ENCODE peak calls at places on chromosomes 13 and 19, in eight cellular contexts. One of them, this sample, is unnamed.

GRCh38 chr13:45728759-45729158 is 26.6 kb downstream of the CBY2 start:
- DNase-seq in cardiac muscle cell: peak; percentile 7
- DNase-seq in heart right ventricle: no peak
- DNase-seq in tibial nerve: no peak
- DNase-seq in Peyer's patch: no peak
- DNase-seq in CD8-positive, alpha-beta T cell: no peak
- DNase-seq in lower lobe of right lung: no peak
- DNase-seq in stomach: no peak
- DNase-seq in this sample: no peak

GRCh38 chr19:35168261-35168660 is 13.7 kb downstream of the FXYD5 start:
- DNase-seq in cardiac muscle cell: no peak
- DNase-seq in heart right ventricle: no peak
- DNase-seq in tibial nerve: no peak
- DNase-seq in Peyer's patch: no peak
- DNase-seq in CD8-positive, alpha-beta T cell: no peak
- DNase-seq in lower lobe of right lung: no peak
- DNase-seq in stomach: no peak
- DNase-seq in this sample: no peak

GRCh38 chr19:644789-645188 is 5.1 kb downstream of the FGF22 start:
- DNase-seq in cardiac muscle cell: no peak
- DNase-seq in heart right ventricle: no peak
- DNase-seq in tibial nerve: no peak
- DNase-seq in Peyer's patch: no peak
- DNase-seq in CD8-positive, alpha-beta T cell: no peak
- DNase-seq in lower lobe of right lung: no peak
- DNase-seq in stomach: no peak
- DNase-seq in this sample: no peak

GRCh38 chr19:35207391-35207871 is 21.1 kb downstream of the FAM187B start:
- DNase-seq in cardiac muscle cell: no peak
- DNase-seq in heart right ventricle: no peak
- DNase-seq in tibial nerve: no peak
- DNase-seq in Peyer's patch: no peak
- DNase-seq in CD8-positive, alpha-beta T cell: peak; percentile 60
- DNase-seq in lower lobe of right lung: no peak
- DNase-seq in stomach: no peak
- DNase-seq in this sample: no peak

GRCh38 chr13:21240586-21240985 is 64.1 kb downstream of the MRPL57 start:
- DNase-seq in cardiac muscle cell: peak; percentile 59
- DNase-seq in heart right ventricle: no peak
- DNase-seq in tibial nerve: no peak
- DNase-seq in Peyer's patch: no peak
- DNase-seq in CD8-positive, alpha-beta T cell: no peak
- DNase-seq in lower lobe of right lung: no peak
- DNase-seq in stomach: no peak
- DNase-seq in this sample: no peak

GRCh38 chr13:95256086-95256485 is 45.2 kb downstream of the ABCC4 start:
- DNase-seq in cardiac muscle cell: peak; percentile 84
- DNase-seq in heart right ventricle: no peak
- DNase-seq in tibial nerve: no peak
- DNase-seq in Peyer's patch: no peak
- DNase-seq in CD8-positive, alpha-beta T cell: no peak
- DNase-seq in lower lobe of right lung: no peak
- DNase-seq in stomach: no peak
- DNase-seq in this sample: no peak

GRCh38 chr13:38024431-38024830 is 154.9 kb upstream of the TRPC4 start:
- DNase-seq in cardiac muscle cell: peak; percentile 5
- DNase-seq in heart right ventricle: no peak
- DNase-seq in tibial nerve: no peak
- DNase-seq in Peyer's patch: no peak
- DNase-seq in CD8-positive, alpha-beta T cell: no peak
- DNase-seq in lower lobe of right lung: no peak
- DNase-seq in stomach: no peak
- DNase-seq in this sample: no peak

GRCh38 chr13:97018029-97018819 is 23.9 kb upstream of the OXGR1 start:
- DNase-seq in cardiac muscle cell: peak; percentile 75
- DNase-seq in heart right ventricle: no peak
- DNase-seq in tibial nerve: peak; percentile 41
- DNase-seq in Peyer's patch: no peak
- DNase-seq in CD8-positive, alpha-beta T cell: peak; percentile 21
- DNase-seq in lower lobe of right lung: no peak
- DNase-seq in stomach: no peak
- DNase-seq in this sample: no peak

GRCh38 chr13:24168980-24169379 is 8.5 kb downstream of the SPATA13 start:
- DNase-seq in cardiac muscle cell: no peak
- DNase-seq in heart right ventricle: no peak
- DNase-seq in tibial nerve: no peak
- DNase-seq in Peyer's patch: no peak
- DNase-seq in CD8-positive, alpha-beta T cell: no peak
- DNase-seq in lower lobe of right lung: no peak
- DNase-seq in stomach: no peak
- DNase-seq in this sample: no peak

GRCh38 chr13:100544866-100545683 is 43.5 kb downstream of the GGACT start:
- DNase-seq in cardiac muscle cell: no peak
- DNase-seq in heart right ventricle: peak; percentile 68
- DNase-seq in tibial nerve: no peak
- DNase-seq in Peyer's patch: no peak
- DNase-seq in CD8-positive, alpha-beta T cell: no peak
- DNase-seq in lower lobe of right lung: peak; percentile 78
- DNase-seq in stomach: peak; percentile 59
- DNase-seq in this sample: no peak

GRCh38 chr13:28568286-28568685 is 73.4 kb upstream of the FLT1 start:
- DNase-seq in cardiac muscle cell: peak; percentile 55
- DNase-seq in heart right ventricle: peak; percentile 77
- DNase-seq in tibial nerve: peak; percentile 34
- DNase-seq in Peyer's patch: no peak
- DNase-seq in CD8-positive, alpha-beta T cell: no peak
- DNase-seq in lower lobe of right lung: peak; percentile 67
- DNase-seq in stomach: peak; percentile 54
- DNase-seq in this sample: no peak

GRCh38 chr13:113742000-113742441 is 17.0 kb upstream of the TMEM255B start:
- DNase-seq in cardiac muscle cell: peak; percentile 50
- DNase-seq in heart right ventricle: no peak
- DNase-seq in tibial nerve: peak; percentile 48
- DNase-seq in Peyer's patch: no peak
- DNase-seq in CD8-positive, alpha-beta T cell: peak; percentile 37
- DNase-seq in lower lobe of right lung: peak; percentile 70
- DNase-seq in stomach: peak; percentile 40
- DNase-seq in this sample: no peak

GRCh38 chr19:4098493-4098892 is 25.4 kb downstream of the MAP2K2 start:
- DNase-seq in cardiac muscle cell: no peak
- DNase-seq in heart right ventricle: peak; percentile 81
- DNase-seq in tibial nerve: no peak
- DNase-seq in Peyer's patch: no peak
- DNase-seq in CD8-positive, alpha-beta T cell: no peak
- DNase-seq in lower lobe of right lung: no peak
- DNase-seq in stomach: no peak
- DNase-seq in this sample: no peak

GRCh38 chr13:109281823-109282239 is 504.6 kb downstream of the IRS2 start:
- DNase-seq in cardiac muscle cell: no peak
- DNase-seq in heart right ventricle: no peak
- DNase-seq in tibial nerve: no peak
- DNase-seq in Peyer's patch: no peak
- DNase-seq in CD8-positive, alpha-beta T cell: no peak
- DNase-seq in lower lobe of right lung: no peak
- DNase-seq in stomach: no peak
- DNase-seq in this sample: no peak

GRCh38 chr13:99425485-99426341 is 75.6 kb upstream of the TM9SF2 start:
- DNase-seq in cardiac muscle cell: no peak
- DNase-seq in heart right ventricle: no peak
- DNase-seq in tibial nerve: no peak
- DNase-seq in Peyer's patch: peak; percentile 84
- DNase-seq in CD8-positive, alpha-beta T cell: peak; percentile 62
- DNase-seq in lower lobe of right lung: no peak
- DNase-seq in stomach: peak; percentile 37
- DNase-seq in this sample: no peak

GRCh38 chr19:18362934-18363542 is 22.6 kb downstream of the PGPEP1 start:
- DNase-seq in cardiac muscle cell: peak; percentile 38
- DNase-seq in heart right ventricle: no peak
- DNase-seq in tibial nerve: no peak
- DNase-seq in Peyer's patch: no peak
- DNase-seq in CD8-positive, alpha-beta T cell: no peak
- DNase-seq in lower lobe of right lung: no peak
- DNase-seq in stomach: no peak
- DNase-seq in this sample: no peak

GRCh38 chr19:47153266-47153665 is 22.6 kb downstream of the SAE1 start:
- DNase-seq in cardiac muscle cell: no peak
- DNase-seq in heart right ventricle: no peak
- DNase-seq in tibial nerve: no peak
- DNase-seq in Peyer's patch: no peak
- DNase-seq in CD8-positive, alpha-beta T cell: no peak
- DNase-seq in lower lobe of right lung: no peak
- DNase-seq in stomach: no peak
- DNase-seq in this sample: no peak

GRCh38 chr19:9009935-9010651 is at the start of gene MUC16:
- DNase-seq in cardiac muscle cell: no peak
- DNase-seq in heart right ventricle: no peak
- DNase-seq in tibial nerve: no peak
- DNase-seq in Peyer's patch: no peak
- DNase-seq in CD8-positive, alpha-beta T cell: no peak
- DNase-seq in lower lobe of right lung: no peak
- DNase-seq in stomach: no peak
- DNase-seq in this sample: no peak

DNA sequence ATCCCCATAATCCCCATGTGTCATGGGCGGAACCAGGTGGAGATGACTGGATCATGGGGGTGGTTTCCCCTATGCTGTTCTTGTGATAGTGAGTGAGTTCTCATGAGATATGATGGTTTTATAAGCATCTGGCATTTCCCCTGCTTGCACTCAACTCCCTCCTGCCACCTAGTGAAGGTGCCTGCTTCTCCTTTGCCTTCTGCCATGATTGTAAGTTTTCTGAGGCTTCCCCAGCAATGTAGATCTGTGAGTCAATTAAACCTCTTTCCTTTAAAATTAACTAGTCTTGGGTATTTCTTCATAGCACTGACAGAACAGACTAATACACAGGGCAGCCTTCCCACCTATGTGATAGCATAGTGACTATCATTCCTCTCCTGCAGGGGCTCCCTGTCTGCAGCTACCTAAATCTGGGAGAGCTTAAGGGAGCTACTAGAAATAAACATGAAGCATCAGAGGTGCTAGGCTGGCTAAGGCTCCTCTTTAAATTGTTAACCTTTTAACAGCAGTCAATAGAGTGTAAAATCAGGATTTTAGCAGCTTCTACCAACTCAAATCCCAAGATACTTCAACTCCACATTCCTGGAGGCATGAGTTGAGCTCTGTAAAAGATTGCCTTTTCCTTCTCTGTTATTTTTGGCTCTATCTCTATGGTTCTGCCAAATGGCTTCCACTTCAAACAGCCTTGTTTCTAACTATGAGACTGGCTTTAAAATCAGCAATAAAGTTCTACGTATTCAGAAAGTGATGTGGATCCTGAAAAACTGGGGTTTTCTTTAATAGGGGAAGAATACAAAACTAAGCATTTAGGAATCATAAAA is 112.3 kb downstream of the VWA8 start:
- DNase-seq in cardiac muscle cell: peak; percentile 56
- DNase-seq in heart right ventricle: no peak
- DNase-seq in tibial nerve: no peak
- DNase-seq in Peyer's patch: no peak
- DNase-seq in CD8-positive, alpha-beta T cell: no peak
- DNase-seq in lower lobe of right lung: no peak
- DNase-seq in stomach: no peak
- DNase-seq in this sample: no peak
- TF ChIP-seq CTCF in cardiac muscle cell: peak; percentile 5
- TF ChIP-seq CTCF in heart right ventricle: peak; percentile 10
- TF ChIP-seq CTCF in tibial nerve: no peak
- TF ChIP-seq CTCF in Peyer's patch: no peak
- TF ChIP-seq CTCF in CD8-positive, alpha-beta T cell: no peak
- TF ChIP-seq CTCF in lower lobe of right lung: no peak
- TF ChIP-seq CTCF in stomach: no peak
- TF ChIP-seq CTCF in this sample: no peak

DNA sequence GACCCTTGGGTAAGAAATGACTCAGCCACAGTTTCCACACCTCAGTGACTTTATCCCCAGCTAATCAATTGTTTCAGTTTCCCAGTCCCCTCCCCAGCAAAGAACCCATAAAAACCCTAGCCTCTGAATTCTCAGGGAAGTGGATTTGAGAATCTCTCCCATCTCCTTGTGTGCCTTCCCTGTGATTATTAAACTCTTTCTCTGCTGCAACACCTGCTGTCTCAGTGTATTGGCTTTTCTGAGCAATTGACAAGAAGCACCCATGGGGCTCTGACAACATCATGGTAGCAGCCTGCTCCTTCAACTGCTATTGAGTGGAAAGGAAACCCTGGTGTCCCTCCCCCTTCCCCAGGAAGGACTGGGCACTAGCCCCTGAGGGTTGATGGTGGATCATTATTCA is 73.7 kb downstream of the UQCRFS1 start:
- DNase-seq in cardiac muscle cell: no peak
- DNase-seq in heart right ventricle: no peak
- DNase-seq in tibial nerve: no peak
- DNase-seq in Peyer's patch: no peak
- DNase-seq in CD8-positive, alpha-beta T cell: no peak
- DNase-seq in lower lobe of right lung: no peak
- DNase-seq in stomach: no peak
- DNase-seq in this sample: no peak
- H3K9me3 ChIP-seq in cardiac muscle cell: no peaks in the 10 kb centered on the region
- H3K9me3 ChIP-seq in heart right ventricle: peaks cover 27% of the 10 kb centered on the region
- H3K9me3 ChIP-seq in tibial nerve: peaks cover 57% of the 10 kb centered on the region
- H3K9me3 ChIP-seq in Peyer's patch: no peaks in the 10 kb centered on the region
- H3K9me3 ChIP-seq in CD8-positive, alpha-beta T cell: peaks cover 22% of the 10 kb centered on the region
- H3K9me3 ChIP-seq in lower lobe of right lung: peaks cover 28% of the 10 kb centered on the region
- H3K9me3 ChIP-seq in stomach: peaks cover 38% of the 10 kb centered on the region
- H3K9me3 ChIP-seq in this sample: peaks cover 30% of the 10 kb centered on the region

GRCh38 chr19:55063492-55063843 is 520 bp upstream of the RDH13 start:
- DNase-seq in cardiac muscle cell: no peak
- DNase-seq in heart right ventricle: no peak
- DNase-seq in tibial nerve: no peak
- DNase-seq in Peyer's patch: no peak
- DNase-seq in CD8-positive, alpha-beta T cell: no peak
- DNase-seq in lower lobe of right lung: no peak
- DNase-seq in stomach: no peak
- DNase-seq in this sample: no peak
- H3K4me3 ChIP-seq in cardiac muscle cell: peak overlapping the region; percentile 55
- H3K4me3 ChIP-seq in heart right ventricle: peak overlapping the region; percentile 96
- H3K4me3 ChIP-seq in tibial nerve: peak overlapping the region; percentile 97
- H3K4me3 ChIP-seq in Peyer's patch: no peak overlapping the region
- H3K4me3 ChIP-seq in CD8-positive, alpha-beta T cell: peak overlapping the region; percentile 33
- H3K4me3 ChIP-seq in lower lobe of right lung: peak overlapping the region; percentile 89
- H3K4me3 ChIP-seq in stomach: peak overlapping the region; percentile 76
- H3K4me3 ChIP-seq in this sample: peak overlapping the region; percentile 91

DNA sequence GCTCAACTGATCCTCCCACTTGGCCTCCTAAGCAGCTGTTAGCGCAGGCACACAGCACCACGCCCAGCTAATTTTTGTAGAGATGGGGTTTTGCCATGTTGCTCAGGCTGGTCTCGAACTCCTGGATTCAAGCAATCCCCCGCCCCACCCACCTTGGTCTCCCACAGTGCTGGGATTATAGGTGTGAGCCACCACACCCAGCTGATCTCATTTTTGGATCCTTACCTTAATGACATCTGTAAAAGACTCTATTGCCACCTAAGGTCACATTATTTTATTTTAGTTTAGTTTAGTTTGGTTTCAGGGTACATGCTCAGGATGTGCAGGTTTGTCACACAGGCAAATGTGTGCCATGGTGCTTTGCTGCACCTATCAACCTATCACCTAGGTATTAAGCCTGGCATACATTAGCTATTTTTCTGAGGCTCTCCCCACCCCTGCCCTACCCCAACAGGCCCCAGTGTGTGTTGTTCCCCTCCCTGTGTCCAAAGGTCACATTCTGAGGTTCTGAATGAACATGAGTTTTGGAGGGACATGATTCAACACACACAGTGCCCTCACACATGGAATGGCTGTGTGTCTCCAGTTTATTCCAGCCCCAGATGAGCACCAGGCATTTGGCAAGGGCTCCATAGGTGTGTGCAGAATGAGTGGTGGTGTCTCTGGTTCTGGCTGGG is 1.3 kb downstream of the OR10H5 start:
- DNase-seq in cardiac muscle cell: no peak
- DNase-seq in heart right ventricle: no peak
- DNase-seq in tibial nerve: no peak
- DNase-seq in Peyer's patch: no peak
- DNase-seq in CD8-positive, alpha-beta T cell: no peak
- DNase-seq in lower lobe of right lung: no peak
- DNase-seq in stomach: no peak
- DNase-seq in this sample: no peak
- TF ChIP-seq CTCF in cardiac muscle cell: no peak
- TF ChIP-seq CTCF in heart right ventricle: no peak
- TF ChIP-seq CTCF in tibial nerve: no peak
- TF ChIP-seq CTCF in Peyer's patch: no peak
- TF ChIP-seq CTCF in CD8-positive, alpha-beta T cell: no peak
- TF ChIP-seq CTCF in lower lobe of right lung: no peak
- TF ChIP-seq CTCF in stomach: no peak
- TF ChIP-seq CTCF in this sample: no peak